ENCODE peak calls at places on chromosomes 5 and 9, in seven cellular contexts. I is Calu3, A is heart left ventricle, V is mucosa of descending colon, N is colonic mucosa, L is tibial artery, F is thyroid gland. B is an unnamed sample.

GRCh38 chr9:91187965-91188344 is 173.8 kb downstream of the AUH start:
- DNase-seq in I (no peak), A (no peak), V (no peak), N (no peak), L (no peak), F (no peak), B (peak)

GRCh38 chr5:171757853-171758535 is 27.6 kb upstream of the SMIM23 start:
- DNase-seq in I (peak), A (no peak), V (no peak), N (no peak), L (no peak), F (no peak), B (peak)

GRCh38 chr5:175870820-175871447 is 444 bp upstream of the CPLX2 start:
- DNase-seq in I (no peak), A (no peak), V (no peak), N (no peak), L (no peak), F (no peak), B (no peak)

GRCh38 chr9:99326112-99326916 is 104.2 kb downstream of the SEC61B start:
- DNase-seq in I (no peak), A (no peak), V (no peak), N (no peak), L (no peak), F (no peak), B (peak)

GRCh38 chr5:57501414-57502321 is 19.1 kb upstream of the ACTBL2 start:
- DNase-seq in I (no peak), A (peak), V (no peak), N (no peak), L (no peak), F (no peak), B (no peak)

GRCh38 chr5:24163091-24163490 is 481.7 kb downstream of the CDH10 start:
- DNase-seq in I (no peak), A (no peak), V (no peak), N (no peak), L (no peak), F (no peak), B (no peak)

GRCh38 chr5:91632871-91633270 is 249.8 kb upstream of the ARRDC3 start:
- DNase-seq in I (no peak), A (no peak), V (no peak), N (no peak), L (no peak), F (no peak), B (no peak)

GRCh38 chr5:1034421-1034905 is 25.9 kb downstream of the NKD2 start:
- DNase-seq in I (no peak), A (no peak), V (no peak), N (no peak), L (no peak), F (no peak), B (no peak)

GRCh38 chr5:122315511-122315910 is 3.5 kb downstream of the SNCAIP start:
- DNase-seq in I (no peak), A (no peak), V (no peak), N (no peak), L (no peak), F (no peak), B (no peak)

GRCh38 chr9:87431831-87432230 is 65.8 kb upstream of the DAPK1 start:
- DNase-seq in I (no peak), A (no peak), V (no peak), N (no peak), L (no peak), F (no peak), B (no peak)

GRCh38 chr9:113966394-113966793 is 90.3 kb downstream of the ZNF618 start:
- DNase-seq in I (no peak), A (peak), V (peak), N (peak), L (no peak), F (no peak), B (no peak)

GRCh38 chr5:157546456-157547100 is 29.0 kb downstream of the ADAM19 start:
- DNase-seq in I (no peak), A (peak), V (no peak), N (no peak), L (no peak), F (no peak), B (peak)

GRCh38 chr5:98614341-98614740 is 159.1 kb upstream of the RGMB start:
- DNase-seq in I (no peak), A (no peak), V (no peak), N (no peak), L (no peak), F (no peak), B (no peak)

GRCh38 chr5:14428302-14429081 is 153.1 kb upstream of the OTULINL start:
- DNase-seq in I (no peak), A (no peak), V (no peak), N (no peak), L (no peak), F (no peak), B (peak)

GRCh38 chr5:143653256-143653655 is 158.7 kb upstream of the HMHB1 start:
- DNase-seq in I (no peak), A (no peak), V (no peak), N (no peak), L (no peak), F (no peak), B (no peak)

GRCh38 chr5:17424674-17425073 is 73.4 kb upstream of the TAF11L2 start:
- DNase-seq in I (no peak), A (no peak), V (no peak), N (no peak), L (no peak), F (no peak), B (no peak)

GRCh38 chr5:42991477-42992034 is 48.6 kb downstream of the ANXA2R start:
- DNase-seq in I (peak), A (no peak), V (no peak), N (no peak), L (no peak), F (no peak), B (no peak)

GRCh38 chr5:148924817-148925216 is 98.4 kb downstream of the ADRB2 start:
- DNase-seq in I (peak), A (peak), V (peak), N (peak), L (no peak), F (no peak), B (no peak)

GRCh38 chr5:132752581-132753125 is 5.4 kb downstream of the CCNI2 start:
- DNase-seq in I (no peak), A (no peak), V (no peak), N (no peak), L (no peak), F (no peak), B (no peak)

GRCh38 chr9:8457050-8457449 is 657.5 kb upstream of the DMAC1 start:
- DNase-seq in I (no peak), A (no peak), V (no peak), N (no peak), L (no peak), F (no peak), B (no peak)

GRCh38 chr9:36136277-36136893 is at the start of gene GLIPR2:
- DNase-seq in I (peak), A (peak), V (peak), N (peak), L (peak), F (peak), B (peak)

GRCh38 chr9:4116091-4116581 is 183.7 kb downstream of the GLIS3 start:
- DNase-seq in I (no peak), A (no peak), V (no peak), N (no peak), L (no peak), F (no peak), B (peak)

GRCh38 chr5:76493190-76493837 is 90.2 kb downstream of the IQGAP2 start:
- DNase-seq in I (no peak), A (no peak), V (no peak), N (no peak), L (no peak), F (no peak), B (no peak)

GRCh38 chr5:130981663-130982062 is 183.4 kb downstream of the HINT1 start:
- DNase-seq in I (no peak), A (no peak), V (no peak), N (no peak), L (no peak), F (no peak), B (no peak)

GRCh38 chr5:1516615-1517601 is 6.9 kb downstream of the LPCAT1 start:
- DNase-seq in I (no peak), A (peak), V (peak), N (peak), L (peak), F (no peak), B (peak)

GRCh38 chr5:933251-933861 is 40.7 kb downstream of the TRIP13 start:
- DNase-seq in I (no peak), A (no peak), V (no peak), N (no peak), L (no peak), F (no peak), B (no peak)

GRCh38 chr9:73916016-73916673 is 581.0 kb upstream of the RORB start:
- DNase-seq in I (peak), A (no peak), V (no peak), N (no peak), L (no peak), F (no peak), B (peak)
- TF ChIP-seq CTCF in I (peak), A (no peak), V (no peak), N (no peak), L (no peak), F (no peak), B (no peak)

DNA sequence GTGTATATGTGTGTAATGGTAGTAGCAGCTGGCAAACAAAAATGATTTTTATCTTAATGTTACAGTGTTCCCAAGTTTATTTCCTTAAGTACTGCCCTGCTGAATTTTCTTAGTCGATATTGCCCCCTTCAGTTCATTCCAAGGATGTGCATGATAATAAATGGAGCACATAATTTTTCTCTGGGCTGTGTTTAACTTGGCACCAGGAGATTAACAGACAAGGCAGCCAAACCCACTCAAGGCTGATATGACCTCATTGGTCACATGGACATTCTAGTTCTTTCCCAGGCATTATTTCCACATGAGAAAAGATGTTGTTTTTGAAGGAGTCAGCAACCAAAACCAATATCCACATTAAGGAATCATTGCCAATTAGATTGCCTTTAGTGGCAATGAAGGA is 61.8 kb downstream of the COX7C start:
- DNase-seq in I (peak), A (peak), V (peak), N (peak), L (peak), F (peak), B (peak)
- TF ChIP-seq CTCF in I (peak), A (peak), V (no peak), N (peak), L (peak), F (no peak), B (peak)

DNA sequence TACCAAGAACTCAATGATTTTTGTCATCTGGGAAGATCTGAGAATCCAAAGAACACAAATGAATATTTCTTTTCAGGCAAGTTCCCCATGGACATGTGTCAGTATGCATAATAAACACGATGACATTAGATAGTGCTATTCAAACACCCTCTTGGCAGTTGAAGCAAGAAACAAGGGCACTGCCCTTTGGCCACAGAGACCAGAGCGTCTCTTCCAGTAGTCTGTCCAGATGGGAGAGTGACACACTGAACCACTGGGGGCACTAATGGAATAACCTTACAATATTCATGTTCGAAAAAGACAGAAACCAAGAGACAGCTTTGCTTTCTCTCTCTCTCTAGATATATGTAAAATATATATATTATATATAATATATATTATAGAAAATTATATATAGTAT is 301.9 kb downstream of the CTNND2 start:
- DNase-seq in I (no peak), A (peak), V (no peak), N (no peak), L (no peak), F (no peak), B (no peak)
- TF ChIP-seq CTCF in I (no peak), A (peak), V (no peak), N (no peak), L (no peak), F (no peak), B (no peak)

GRCh38 chr5:181136361-181136955 is 5.5 kb upstream of the OR2V1 start:
- DNase-seq in I (no peak), A (no peak), V (no peak), N (no peak), L (no peak), F (no peak), B (no peak)

GRCh38 chr5:181142054-181142453 is 5.3 kb upstream of the OR2V2 start:
- DNase-seq in I (no peak), A (no peak), V (no peak), N (no peak), L (no peak), F (no peak), B (no peak)

GRCh38 chr5:181140766-181141165 is 6.6 kb upstream of the OR2V2 start:
- DNase-seq in I (no peak), A (no peak), V (no peak), N (no peak), L (no peak), F (no peak), B (no peak)

GRCh38 chr5:181134259-181134658 is 3.3 kb upstream of the OR2V1 start:
- DNase-seq in I (no peak), A (no peak), V (no peak), N (no peak), L (no peak), F (no peak), B (no peak)

DNA sequence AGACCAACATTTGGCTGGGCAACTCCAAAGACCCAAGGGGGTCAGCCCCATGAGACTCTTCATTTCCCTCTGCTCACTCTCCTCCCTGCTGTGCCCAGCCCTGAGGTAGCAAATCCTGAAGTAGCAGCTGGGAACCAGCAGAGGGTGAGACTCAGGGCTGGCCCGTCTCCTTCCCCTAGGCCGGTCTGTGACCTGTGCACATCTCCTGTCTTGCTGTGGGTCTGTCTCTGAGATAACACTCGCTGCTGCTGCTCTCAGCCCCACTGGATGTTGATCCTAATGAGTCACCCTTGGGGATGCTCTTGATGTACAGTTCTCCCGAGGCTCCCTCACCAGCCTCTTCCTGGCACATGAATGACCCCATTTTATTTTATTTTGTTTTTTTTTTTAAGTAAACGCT is 7.3 kb upstream of the OR2V1 start:
- DNase-seq in I (no peak), A (no peak), V (no peak), N (no peak), L (no peak), F (no peak), B (no peak)
- TF ChIP-seq CTCF in I (no peak), A (no peak), V (no peak), N (no peak), L (no peak), F (no peak), B (no peak)

GRCh38 chr5:20229286-20230005 is 241.4 kb upstream of the CDH18 start:
- DNase-seq in I (no peak), A (no peak), V (no peak), N (no peak), L (no peak), F (no peak), B (peak)

GRCh38 chr5:20230010-20230409 is 242.0 kb upstream of the CDH18 start:
- DNase-seq in I (no peak), A (no peak), V (no peak), N (no peak), L (no peak), F (no peak), B (no peak)

GRCh38 chr5:20231040-20231439 is 243.0 kb upstream of the CDH18 start:
- DNase-seq in I (no peak), A (no peak), V (no peak), N (no peak), L (no peak), F (no peak), B (peak)
- TF ChIP-seq CTCF in I (no peak), A (no peak), V (no peak), N (no peak), L (no peak), F (no peak), B (no peak)

GRCh38 chr5:74184649-74185048 is 455.9 kb downstream of the ENC1 start:
- DNase-seq in I (no peak), A (no peak), V (no peak), N (no peak), L (no peak), F (no peak), B (no peak)

GRCh38 chr5:74179701-74180100 is 460.8 kb downstream of the ENC1 start:
- DNase-seq in I (no peak), A (no peak), V (no peak), N (no peak), L (no peak), F (no peak), B (no peak)

GRCh38 chr5:74182603-74183002 is 457.9 kb downstream of the ENC1 start:
- DNase-seq in I (no peak), A (no peak), V (no peak), N (no peak), L (no peak), F (no peak), B (no peak)

GRCh38 chr5:74185599-74185998 is 454.9 kb downstream of the ENC1 start:
- DNase-seq in I (no peak), A (peak), V (no peak), N (no peak), L (no peak), F (no peak), B (no peak)

DNA sequence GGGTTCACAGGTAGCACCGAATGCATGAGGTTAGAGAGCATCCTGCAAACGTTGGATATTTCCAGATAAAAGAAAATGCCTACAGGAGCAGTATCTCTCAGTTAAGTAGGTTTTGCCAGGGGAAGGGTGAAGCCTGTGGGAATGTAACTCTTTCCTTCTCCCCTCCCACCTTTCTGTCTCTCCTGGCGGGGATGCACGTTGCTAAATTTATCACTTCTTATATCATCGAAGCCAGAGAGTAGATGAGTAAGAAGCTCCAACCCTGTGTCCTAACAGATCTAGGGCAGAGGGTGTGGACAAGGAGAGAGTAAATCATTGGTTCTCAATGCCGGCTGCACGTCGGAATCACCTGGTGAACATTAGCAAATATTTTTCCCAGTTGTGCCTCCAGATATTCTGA is 457.5 kb downstream of the ENC1 start:
- DNase-seq in I (no peak), A (no peak), V (no peak), N (no peak), L (no peak), F (no peak), B (no peak)
- TF ChIP-seq CTCF in I (no peak), A (no peak), V (no peak), N (no peak), L (no peak), F (no peak), B (no peak)